ENCODE peak calls at places on chromosomes 4 and X, in seven cellular contexts. One of them, this sample, is unnamed.

GRCh38 chr4:140255467-140255866 is 101.5 kb upstream of the MAML3 start:
- DNase-seq in Peyer's patch: no peak
- DNase-seq in neural progenitor cell: no peak
- DNase-seq in cardiac muscle cell: no peak
- DNase-seq in foreskin fibroblast: no peak
- DNase-seq in heart right ventricle: no peak
- DNase-seq in left ventricle myocardium inferior: no peak
- DNase-seq in this sample: no peak

GRCh38 chr4:48484494-48485168 is 1.5 kb downstream of the SLC10A4 start:
- DNase-seq in Peyer's patch: no peak
- DNase-seq in neural progenitor cell: no peak
- DNase-seq in cardiac muscle cell: no peak
- DNase-seq in foreskin fibroblast: no peak
- DNase-seq in heart right ventricle: no peak
- DNase-seq in left ventricle myocardium inferior: no peak
- DNase-seq in this sample: no peak

GRCh38 chr4:152417648-152418047 is 118.2 kb downstream of the FBXW7 start:
- DNase-seq in Peyer's patch: no peak
- DNase-seq in neural progenitor cell: peak
- DNase-seq in cardiac muscle cell: no peak
- DNase-seq in foreskin fibroblast: no peak
- DNase-seq in heart right ventricle: no peak
- DNase-seq in left ventricle myocardium inferior: no peak
- DNase-seq in this sample: no peak

GRCh38 chrX:100654256-100654655 is 10.3 kb downstream of the SRPX2 start:
- DNase-seq in Peyer's patch: no peak
- DNase-seq in neural progenitor cell: peak
- DNase-seq in cardiac muscle cell: peak
- DNase-seq in foreskin fibroblast: no peak
- DNase-seq in heart right ventricle: no peak
- DNase-seq in left ventricle myocardium inferior: no peak
- DNase-seq in this sample: no peak

GRCh38 chr4:153409412-153409811 is 56.7 kb upstream of the TMEM131L start:
- DNase-seq in Peyer's patch: no peak
- DNase-seq in neural progenitor cell: no peak
- DNase-seq in cardiac muscle cell: no peak
- DNase-seq in foreskin fibroblast: peak
- DNase-seq in heart right ventricle: no peak
- DNase-seq in left ventricle myocardium inferior: no peak
- DNase-seq in this sample: no peak

GRCh38 chr4:119549639-119550038 is 79.0 kb downstream of the PDE5A start:
- DNase-seq in Peyer's patch: no peak
- DNase-seq in neural progenitor cell: no peak
- DNase-seq in cardiac muscle cell: no peak
- DNase-seq in foreskin fibroblast: no peak
- DNase-seq in heart right ventricle: no peak
- DNase-seq in left ventricle myocardium inferior: no peak
- DNase-seq in this sample: no peak

GRCh38 chr4:33975996-33976395 is 2268.3 kb downstream of the ARAP2 start:
- DNase-seq in Peyer's patch: no peak
- DNase-seq in neural progenitor cell: no peak
- DNase-seq in cardiac muscle cell: no peak
- DNase-seq in foreskin fibroblast: peak
- DNase-seq in heart right ventricle: no peak
- DNase-seq in left ventricle myocardium inferior: no peak
- DNase-seq in this sample: no peak

GRCh38 chrX:66728818-66729271 is 90.0 kb upstream of the EDA2R start:
- DNase-seq in Peyer's patch: peak
- DNase-seq in neural progenitor cell: peak
- DNase-seq in cardiac muscle cell: peak
- DNase-seq in foreskin fibroblast: peak
- DNase-seq in heart right ventricle: peak
- DNase-seq in left ventricle myocardium inferior: peak
- DNase-seq in this sample: peak

GRCh38 chr4:56698329-56698728 is 17.2 kb upstream of the HOPX start:
- DNase-seq in Peyer's patch: no peak
- DNase-seq in neural progenitor cell: no peak
- DNase-seq in cardiac muscle cell: peak
- DNase-seq in foreskin fibroblast: no peak
- DNase-seq in heart right ventricle: no peak
- DNase-seq in left ventricle myocardium inferior: no peak
- DNase-seq in this sample: no peak

GRCh38 chrX:117291760-117292159 is 824.9 kb downstream of the KLHL13 start:
- DNase-seq in Peyer's patch: no peak
- DNase-seq in neural progenitor cell: no peak
- DNase-seq in cardiac muscle cell: no peak
- DNase-seq in foreskin fibroblast: no peak
- DNase-seq in heart right ventricle: no peak
- DNase-seq in left ventricle myocardium inferior: no peak
- DNase-seq in this sample: no peak

GRCh38 chrX:10156199-10157031 is at the start of gene CLCN4:
- DNase-seq in Peyer's patch: no peak
- DNase-seq in neural progenitor cell: peak
- DNase-seq in cardiac muscle cell: peak
- DNase-seq in foreskin fibroblast: peak
- DNase-seq in heart right ventricle: peak
- DNase-seq in left ventricle myocardium inferior: peak
- DNase-seq in this sample: peak

GRCh38 chr4:73943555-73943954 is 38.3 kb downstream of the PF4 start:
- DNase-seq in Peyer's patch: no peak
- DNase-seq in neural progenitor cell: no peak
- DNase-seq in cardiac muscle cell: no peak
- DNase-seq in foreskin fibroblast: no peak
- DNase-seq in heart right ventricle: no peak
- DNase-seq in left ventricle myocardium inferior: no peak
- DNase-seq in this sample: no peak

GRCh38 chr4:181684310-181684709 is 558.9 kb upstream of the TENM3 start:
- DNase-seq in Peyer's patch: no peak
- DNase-seq in neural progenitor cell: no peak
- DNase-seq in cardiac muscle cell: no peak
- DNase-seq in foreskin fibroblast: no peak
- DNase-seq in heart right ventricle: no peak
- DNase-seq in left ventricle myocardium inferior: no peak
- DNase-seq in this sample: no peak

GRCh38 chr4:14000091-14000814 is 372.7 kb upstream of the BOD1L1 start:
- DNase-seq in Peyer's patch: no peak
- DNase-seq in neural progenitor cell: no peak
- DNase-seq in cardiac muscle cell: no peak
- DNase-seq in foreskin fibroblast: no peak
- DNase-seq in heart right ventricle: no peak
- DNase-seq in left ventricle myocardium inferior: no peak
- DNase-seq in this sample: no peak

GRCh38 chr4:153274967-153275366 is 69.5 kb upstream of the MND1 start:
- DNase-seq in Peyer's patch: no peak
- DNase-seq in neural progenitor cell: no peak
- DNase-seq in cardiac muscle cell: no peak
- DNase-seq in foreskin fibroblast: no peak
- DNase-seq in heart right ventricle: no peak
- DNase-seq in left ventricle myocardium inferior: no peak
- DNase-seq in this sample: no peak

GRCh38 chr4:14110407-14110806 is 482.9 kb upstream of the BOD1L1 start:
- DNase-seq in Peyer's patch: no peak
- DNase-seq in neural progenitor cell: no peak
- DNase-seq in cardiac muscle cell: no peak
- DNase-seq in foreskin fibroblast: peak
- DNase-seq in heart right ventricle: no peak
- DNase-seq in left ventricle myocardium inferior: no peak
- DNase-seq in this sample: no peak

GRCh38 chr4:75727073-75727472 is 2.7 kb downstream of the USO1 start:
- DNase-seq in Peyer's patch: no peak
- DNase-seq in neural progenitor cell: no peak
- DNase-seq in cardiac muscle cell: no peak
- DNase-seq in foreskin fibroblast: no peak
- DNase-seq in heart right ventricle: no peak
- DNase-seq in left ventricle myocardium inferior: no peak
- DNase-seq in this sample: no peak

GRCh38 chr4:7366180-7366957 is 68.4 kb downstream of the PSAPL1 start:
- DNase-seq in Peyer's patch: no peak
- DNase-seq in neural progenitor cell: peak
- DNase-seq in cardiac muscle cell: no peak
- DNase-seq in foreskin fibroblast: no peak
- DNase-seq in heart right ventricle: no peak
- DNase-seq in left ventricle myocardium inferior: no peak
- DNase-seq in this sample: no peak

GRCh38 chr4:186724048-186724860 is 598 bp upstream of the FAT1 start:
- DNase-seq in Peyer's patch: peak
- DNase-seq in neural progenitor cell: peak
- DNase-seq in cardiac muscle cell: peak
- DNase-seq in foreskin fibroblast: peak
- DNase-seq in heart right ventricle: peak
- DNase-seq in left ventricle myocardium inferior: peak
- DNase-seq in this sample: no peak

GRCh38 chr4:17958185-17958584 is 63.4 kb downstream of the LCORL start:
- DNase-seq in Peyer's patch: no peak
- DNase-seq in neural progenitor cell: no peak
- DNase-seq in cardiac muscle cell: no peak
- DNase-seq in foreskin fibroblast: no peak
- DNase-seq in heart right ventricle: no peak
- DNase-seq in left ventricle myocardium inferior: no peak
- DNase-seq in this sample: no peak

DNA sequence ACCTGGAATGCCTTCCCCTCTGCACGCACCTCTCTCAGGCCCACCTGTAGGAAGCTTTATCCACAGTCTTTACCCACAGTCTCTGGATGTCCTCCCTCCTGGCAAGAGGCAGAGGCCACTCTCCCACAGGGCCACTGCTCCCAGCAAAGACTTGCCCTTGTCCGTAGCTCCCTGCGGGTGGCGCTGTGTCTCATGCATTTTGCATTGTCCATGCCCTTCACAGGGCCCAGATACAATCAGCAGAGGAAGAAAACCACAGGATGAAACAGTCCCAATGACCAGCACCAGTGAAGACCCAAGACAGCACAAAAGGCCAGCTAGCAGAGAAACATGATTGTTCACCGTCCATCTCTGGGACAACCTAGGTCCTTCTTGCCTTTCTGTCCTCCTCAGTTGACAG is 2.1 kb upstream of the NSG1 start:
- DNase-seq in Peyer's patch: no peak
- DNase-seq in neural progenitor cell: peak
- DNase-seq in cardiac muscle cell: peak
- DNase-seq in foreskin fibroblast: no peak
- DNase-seq in heart right ventricle: no peak
- DNase-seq in left ventricle myocardium inferior: no peak
- DNase-seq in this sample: no peak
- TF ChIP-seq CTCF in Peyer's patch: no peak
- TF ChIP-seq CTCF in neural progenitor cell: peak
- TF ChIP-seq CTCF in cardiac muscle cell: peak
- TF ChIP-seq CTCF in foreskin fibroblast: peak
- TF ChIP-seq CTCF in heart right ventricle: no peak
- TF ChIP-seq CTCF in left ventricle myocardium inferior: no peak
- TF ChIP-seq CTCF in this sample: peak

GRCh38 chrX:41922125-41922521 is 1.2 kb downstream of the CASK start:
- DNase-seq in Peyer's patch: no peak
- DNase-seq in neural progenitor cell: peak
- DNase-seq in cardiac muscle cell: peak
- DNase-seq in foreskin fibroblast: no peak
- DNase-seq in heart right ventricle: no peak
- DNase-seq in left ventricle myocardium inferior: no peak
- DNase-seq in this sample: no peak
- H3K4me3 ChIP-seq in Peyer's patch: peak
- H3K4me3 ChIP-seq in neural progenitor cell: peak
- H3K4me3 ChIP-seq in cardiac muscle cell: peak
- H3K4me3 ChIP-seq in foreskin fibroblast: peak
- H3K4me3 ChIP-seq in heart right ventricle: peak
- H3K4me3 ChIP-seq in left ventricle myocardium inferior: peak
- H3K4me3 ChIP-seq in this sample: peak

GRCh38 chr4:4541661-4542570 is at the start of gene STX18:
- DNase-seq in Peyer's patch: peak
- DNase-seq in neural progenitor cell: peak
- DNase-seq in cardiac muscle cell: peak
- DNase-seq in foreskin fibroblast: peak
- DNase-seq in heart right ventricle: peak
- DNase-seq in left ventricle myocardium inferior: peak
- DNase-seq in this sample: peak
- TF ChIP-seq CTCF in Peyer's patch: no peak
- TF ChIP-seq CTCF in neural progenitor cell: peak
- TF ChIP-seq CTCF in cardiac muscle cell: no peak
- TF ChIP-seq CTCF in foreskin fibroblast: no peak
- TF ChIP-seq CTCF in heart right ventricle: no peak
- TF ChIP-seq CTCF in left ventricle myocardium inferior: no peak
- TF ChIP-seq CTCF in this sample: no peak

DNA sequence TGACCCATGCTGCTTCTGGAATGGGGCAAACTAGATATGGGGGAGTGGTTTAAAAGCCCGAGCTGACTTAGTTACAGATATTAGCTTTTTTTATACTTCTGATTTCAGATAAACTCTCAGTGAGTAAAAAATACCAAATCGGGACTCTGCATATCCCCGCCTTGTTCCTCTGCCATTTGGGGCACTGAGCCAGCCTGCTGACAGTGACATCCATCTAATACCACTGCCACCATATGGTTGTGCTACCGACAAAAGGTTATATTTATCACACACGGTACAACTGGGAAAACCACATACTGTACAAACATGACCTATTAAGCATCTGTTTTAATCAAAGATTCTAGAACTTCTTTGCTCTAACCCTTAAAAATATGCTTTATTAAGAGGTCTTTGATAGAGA is 78.7 kb downstream of the GALNT7 start:
- DNase-seq in Peyer's patch: no peak
- DNase-seq in neural progenitor cell: no peak
- DNase-seq in cardiac muscle cell: no peak
- DNase-seq in foreskin fibroblast: no peak
- DNase-seq in heart right ventricle: no peak
- DNase-seq in left ventricle myocardium inferior: no peak
- DNase-seq in this sample: no peak
- H3K4me3 ChIP-seq in Peyer's patch: no peak
- H3K4me3 ChIP-seq in neural progenitor cell: no peak
- H3K4me3 ChIP-seq in cardiac muscle cell: no peak
- H3K4me3 ChIP-seq in foreskin fibroblast: no peak
- H3K4me3 ChIP-seq in heart right ventricle: no peak
- H3K4me3 ChIP-seq in left ventricle myocardium inferior: no peak
- H3K4me3 ChIP-seq in this sample: no peak

GRCh38 chr4:1204828-1205591 is 32.6 kb upstream of the SPON2 start:
- DNase-seq in Peyer's patch: peak
- DNase-seq in neural progenitor cell: no peak
- DNase-seq in cardiac muscle cell: no peak
- DNase-seq in foreskin fibroblast: no peak
- DNase-seq in heart right ventricle: no peak
- DNase-seq in left ventricle myocardium inferior: no peak
- DNase-seq in this sample: peak
- TF ChIP-seq CTCF in Peyer's patch: no peak
- TF ChIP-seq CTCF in neural progenitor cell: no peak
- TF ChIP-seq CTCF in cardiac muscle cell: no peak
- TF ChIP-seq CTCF in foreskin fibroblast: no peak
- TF ChIP-seq CTCF in heart right ventricle: no peak
- TF ChIP-seq CTCF in left ventricle myocardium inferior: no peak
- TF ChIP-seq CTCF in this sample: no peak

GRCh38 chr4:151322565-151322964 is 2.8 kb downstream of the SH3D19 start:
- DNase-seq in Peyer's patch: no peak
- DNase-seq in neural progenitor cell: no peak
- DNase-seq in cardiac muscle cell: no peak
- DNase-seq in foreskin fibroblast: no peak
- DNase-seq in heart right ventricle: no peak
- DNase-seq in left ventricle myocardium inferior: no peak
- DNase-seq in this sample: no peak
- H3K4me3 ChIP-seq in Peyer's patch: peak
- H3K4me3 ChIP-seq in neural progenitor cell: peak
- H3K4me3 ChIP-seq in cardiac muscle cell: peak
- H3K4me3 ChIP-seq in foreskin fibroblast: no peak
- H3K4me3 ChIP-seq in heart right ventricle: peak
- H3K4me3 ChIP-seq in left ventricle myocardium inferior: peak
- H3K4me3 ChIP-seq in this sample: no peak